ENCODE peak calls at places on chromosome 9, in ten cellular contexts. L is left ventricle myocardium inferior, J is fibroblast of lung, H is Peyer's patch, D is small intestine, T is IMR-90, N is H9, O is K562, R is HCT116, Y is aorta. X is an unnamed sample.

GRCh38 chr9:123097709-123098459 is 64.4 kb downstream of the GPR21 start:
- DNase-seq in H (no peak), D (no peak), N (no peak), T (no peak), Y (no peak), R (no peak), L (no peak), O (no peak), J (no peak), X (no peak)

GRCh38 chr9:107170801-107171200 is 112.3 kb upstream of the RAD23B start:
- DNase-seq in H (no peak), Y (no peak), T (no peak), O (no peak), N (no peak), L (no peak), J (no peak), R (no peak), D (no peak), X (no peak)

GRCh38 chr9:125785187-125785840 is 38.1 kb downstream of the PBX3 start:
- DNase-seq in D (no peak), T (no peak), N (no peak), Y (no peak), R (no peak), H (no peak), O (no peak), J (no peak), L (no peak), X (no peak)

GRCh38 chr9:9747787-9748186 is 865.0 kb downstream of the PTPRD start:
- DNase-seq in H (no peak), D (no peak), Y (no peak), R (no peak), L (no peak), T (peak; percentile 19), N (no peak), J (peak; percentile 6), O (no peak), X (no peak)

GRCh38 chr9:132937463-132937901 is 6.9 kb downstream of the TSC1 start:
- DNase-seq in J (no peak), N (no peak), D (peak; percentile 16), L (no peak), Y (no peak), O (no peak), R (no peak), H (no peak), T (peak; percentile 27), X (no peak)

GRCh38 chr9:31078175-31078574 is 1306.3 kb upstream of the ACO1 start:
- DNase-seq in N (no peak), Y (no peak), D (no peak), L (no peak), R (no peak), H (no peak), J (no peak), T (no peak), O (no peak), X (no peak)

GRCh38 chr9:469672-470040 is 255.0 kb downstream of the DOCK8 start:
- DNase-seq in N (peak; percentile 59), D (no peak), H (peak; percentile 43), R (no peak), O (no peak), J (no peak), T (no peak), L (peak; percentile 20), Y (no peak), X (peak; percentile 47)

GRCh38 chr9:104412238-104412637 is 91.8 kb upstream of the OR13F1 start:
- DNase-seq in N (no peak), H (no peak), L (no peak), R (peak; percentile 1), J (peak; percentile 1), T (no peak), D (no peak), Y (no peak), O (no peak), X (no peak)

GRCh38 chr9:105246656-105247162 is 2.3 kb downstream of the SLC44A1 start:
- DNase-seq in T (no peak), L (no peak), R (no peak), J (no peak), Y (no peak), D (no peak), H (no peak), O (no peak), N (no peak), X (no peak)

GRCh38 chr9:117189121-117189520 is 225.7 kb downstream of the ASTN2 start:
- DNase-seq in T (peak; percentile 5), R (no peak), H (no peak), J (no peak), N (no peak), D (no peak), Y (no peak), L (no peak), O (no peak), X (no peak)

GRCh38 chr9:130143974-130144373 is 28.2 kb upstream of the NCS1 start:
- DNase-seq in L (peak; percentile 43), Y (no peak), D (no peak), J (peak; percentile 38), R (no peak), O (no peak), T (peak; percentile 42), N (no peak), H (no peak), X (peak; percentile 20)

GRCh38 chr9:132074736-132075135 is 4.9 kb downstream of the MED27 start:
- DNase-seq in O (no peak), J (peak; percentile 72), D (no peak), L (no peak), T (peak; percentile 75), Y (no peak), R (no peak), N (no peak), H (no peak), X (no peak)

GRCh38 chr9:91065231-91066041 is 263.8 kb downstream of the SYK start:
- DNase-seq in H (no peak), Y (no peak), J (no peak), N (no peak), O (no peak), R (no peak), T (no peak), L (no peak), D (no peak), X (no peak)

DNA sequence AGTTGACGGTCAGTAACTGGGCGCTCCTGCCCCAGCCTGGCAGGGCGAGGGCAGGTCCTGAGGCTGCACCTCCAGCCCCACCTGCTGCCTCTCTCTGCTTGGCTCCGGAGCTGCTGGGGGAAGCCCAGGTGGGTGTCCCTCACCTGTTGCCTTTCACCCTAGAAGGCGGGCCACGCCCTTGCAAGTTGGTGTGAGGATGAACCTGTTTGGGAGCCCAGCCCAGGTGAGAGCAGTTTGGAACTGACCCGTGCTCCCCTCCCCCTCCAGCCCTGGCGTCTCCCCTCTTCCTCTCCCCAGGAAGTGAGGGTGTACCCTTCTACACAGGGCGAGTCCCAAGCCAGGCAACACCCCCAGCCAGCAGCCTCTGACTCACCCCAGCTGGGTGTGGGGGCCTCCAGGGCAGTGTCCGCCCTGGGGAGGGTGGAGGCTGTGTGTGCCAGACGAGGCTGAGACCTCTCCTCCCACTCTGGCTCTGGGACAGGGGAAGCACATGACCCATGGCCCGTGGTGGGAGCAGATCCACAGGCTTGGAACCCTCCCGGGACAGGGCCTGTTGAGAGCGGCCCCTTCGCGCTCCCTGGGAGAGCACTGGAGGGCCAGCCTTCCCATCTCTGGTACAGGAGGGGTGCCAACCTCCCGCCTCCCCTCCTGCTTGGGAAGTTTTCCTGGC is 10.4 kb downstream of the LRRC8A start:
- DNase-seq in L (peak; percentile 88), J (peak; percentile 94), R (no peak), O (peak; percentile 44), N (no peak), Y (peak; percentile 97), T (peak; percentile 81), H (no peak), D (peak; percentile 71), X (peak; percentile 89)
- H3K4me1 ChIP-seq in L (peaks cover 76% of the 10 kb centered on the region), J (peaks cover 20% of the 10 kb centered on the region), R (peaks cover 21% of the 10 kb centered on the region), O (peaks cover 2% of the 10 kb centered on the region), N (peaks cover 9% of the 10 kb centered on the region), Y (no peaks in the 10 kb centered on the region), T (peaks cover 33% of the 10 kb centered on the region), H (peaks cover 31% of the 10 kb centered on the region), D (peaks cover 5% of the 10 kb centered on the region), X (peaks cover 21% of the 10 kb centered on the region)

GRCh38 chr9:134063088-134063875 is 4.5 kb downstream of the BRD3 start:
- DNase-seq in L (peak; percentile 13), T (no peak), O (no peak), N (peak; percentile 25), J (no peak), D (no peak), Y (peak; percentile 69), R (no peak), H (no peak), X (no peak)
- H3K4me1 ChIP-seq in L (peaks cover 84% of the 10 kb centered on the region), T (peaks cover 11% of the 10 kb centered on the region), O (peaks cover 7% of the 10 kb centered on the region), N (no peaks in the 10 kb centered on the region), J (peaks cover 2% of the 10 kb centered on the region), D (peaks cover 6% of the 10 kb centered on the region), Y (no peaks in the 10 kb centered on the region), R (peaks cover 11% of the 10 kb centered on the region), H (peaks cover 56% of the 10 kb centered on the region), X (peaks cover 57% of the 10 kb centered on the region)

DNA sequence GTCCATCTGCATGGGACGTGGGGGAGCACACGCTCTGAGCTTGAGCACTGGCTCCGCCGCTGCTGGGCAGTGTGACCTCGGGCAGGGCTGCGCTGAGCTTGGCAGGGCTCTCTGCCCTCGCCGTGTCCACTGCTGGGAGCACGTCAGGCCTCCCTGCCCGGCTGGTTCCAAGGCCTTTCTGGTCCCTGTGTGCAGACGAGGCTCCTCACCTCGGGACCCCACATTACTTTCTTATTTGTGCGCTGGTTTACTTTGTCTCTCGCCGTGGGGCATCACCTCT is 43.9 kb downstream of the RXRA start:
- DNase-seq in H (no peak), N (no peak), T (no peak), Y (no peak), D (no peak), J (no peak), R (no peak), L (no peak), O (no peak), X (no peak)
- H3K4me1 ChIP-seq in H (peaks cover 91% of the 10 kb centered on the region), N (no peaks in the 10 kb centered on the region), T (peaks cover 24% of the 10 kb centered on the region), Y (no peaks in the 10 kb centered on the region), D (peaks cover 11% of the 10 kb centered on the region), J (peaks cover 23% of the 10 kb centered on the region), R (peaks cover 48% of the 10 kb centered on the region), L (peaks cover 93% of the 10 kb centered on the region), O (peaks cover 5% of the 10 kb centered on the region), X (peaks cover 47% of the 10 kb centered on the region)

GRCh38 chr9:128945798-128946501 is 1.5 kb downstream of the DOLK start:
- DNase-seq in N (no peak), H (no peak), D (no peak), T (no peak), R (no peak), Y (peak; percentile 60), O (no peak), L (no peak), J (no peak), X (no peak)

GRCh38 chr9:128937310-128938165 is 9.9 kb downstream of the DOLK start:
- DNase-seq in D (no peak), N (no peak), H (no peak), L (no peak), O (no peak), R (no peak), T (no peak), J (no peak), Y (peak; percentile 58), X (no peak)

GRCh38 chr9:128940271-128940921 is 7.0 kb downstream of the DOLK start:
- DNase-seq in T (no peak), H (no peak), D (no peak), Y (peak; percentile 73), R (no peak), J (no peak), O (no peak), N (no peak), L (no peak), X (no peak)

GRCh38 chr9:128943832-128944620 is 3.4 kb downstream of the DOLK start:
- DNase-seq in H (no peak), J (no peak), T (no peak), L (no peak), N (no peak), O (no peak), Y (peak; percentile 42), D (no peak), R (no peak), X (no peak)

GRCh38 chr9:128940946-128941755 is 6.3 kb downstream of the DOLK start:
- DNase-seq in R (no peak), O (no peak), J (no peak), Y (peak; percentile 66), L (no peak), D (no peak), T (no peak), H (no peak), N (no peak), X (no peak)
- H3K4me1 ChIP-seq in R (peaks cover under 1% of the 10 kb centered on the region), O (peaks cover 17% of the 10 kb centered on the region), J (no peaks in the 10 kb centered on the region), Y (no peaks in the 10 kb centered on the region), L (peaks cover 56% of the 10 kb centered on the region), D (no peaks in the 10 kb centered on the region), T (no peaks in the 10 kb centered on the region), H (peaks cover under 1% of the 10 kb centered on the region), N (no peaks in the 10 kb centered on the region), X (no peaks in the 10 kb centered on the region)